ENCODE peak calls at places on chromosomes 11 and 22, in nine cellular contexts. One of them, this sample, is unnamed.

GRCh38 chr11:31474083-31474482 is 35.3 kb downstream of the IMMP1L start:
- DNase-seq in HFF-Myc: no peak
- DNase-seq in PC-3: no peak
- DNase-seq in transverse colon: no peak
- DNase-seq in nucleus accumbens: no peak
- DNase-seq in T-cell: no peak
- DNase-seq in KG1: no peak
- DNase-seq in HTR-8/SVneo: no peak
- DNase-seq in M059J: no peak
- DNase-seq in this sample: no peak

GRCh38 chr11:66743271-66743968 is 14.4 kb upstream of the SPTBN2 start:
- DNase-seq in HFF-Myc: no peak
- DNase-seq in PC-3: peak; percentile 99
- DNase-seq in transverse colon: peak; percentile 87
- DNase-seq in nucleus accumbens: no peak
- DNase-seq in T-cell: no peak
- DNase-seq in KG1: no peak
- DNase-seq in HTR-8/SVneo: no peak
- DNase-seq in M059J: no peak
- DNase-seq in this sample: no peak

GRCh38 chr11:125287467-125288232 is 123.1 kb downstream of the PKNOX2 start:
- DNase-seq in HFF-Myc: no peak
- DNase-seq in PC-3: no peak
- DNase-seq in transverse colon: no peak
- DNase-seq in nucleus accumbens: no peak
- DNase-seq in T-cell: no peak
- DNase-seq in KG1: no peak
- DNase-seq in HTR-8/SVneo: no peak
- DNase-seq in M059J: no peak
- DNase-seq in this sample: no peak

GRCh38 chr11:75583710-75584658 is 21.9 kb downstream of the SERPINH1 start:
- DNase-seq in HFF-Myc: no peak
- DNase-seq in PC-3: no peak
- DNase-seq in transverse colon: peak; percentile 45
- DNase-seq in nucleus accumbens: peak; percentile 59
- DNase-seq in T-cell: no peak
- DNase-seq in KG1: no peak
- DNase-seq in HTR-8/SVneo: peak; percentile 47
- DNase-seq in M059J: peak; percentile 43
- DNase-seq in this sample: no peak

GRCh38 chr22:22021160-22021750 is 38.7 kb upstream of the TOP3B start:
- DNase-seq in HFF-Myc: no peak
- DNase-seq in PC-3: peak; percentile 26
- DNase-seq in transverse colon: no peak
- DNase-seq in nucleus accumbens: no peak
- DNase-seq in T-cell: no peak
- DNase-seq in KG1: no peak
- DNase-seq in HTR-8/SVneo: no peak
- DNase-seq in M059J: peak; percentile 23
- DNase-seq in this sample: no peak

GRCh38 chr11:44767421-44767820 is 40.7 kb downstream of the TSPAN18 start:
- DNase-seq in HFF-Myc: no peak
- DNase-seq in PC-3: no peak
- DNase-seq in transverse colon: no peak
- DNase-seq in nucleus accumbens: no peak
- DNase-seq in T-cell: no peak
- DNase-seq in KG1: no peak
- DNase-seq in HTR-8/SVneo: no peak
- DNase-seq in M059J: peak; percentile 56
- DNase-seq in this sample: no peak

GRCh38 chr11:8870461-8871282 is 40.3 kb upstream of the AKIP1 start:
- DNase-seq in HFF-Myc: no peak
- DNase-seq in PC-3: peak; percentile 54
- DNase-seq in transverse colon: peak; percentile 81
- DNase-seq in nucleus accumbens: peak; percentile 27
- DNase-seq in T-cell: no peak
- DNase-seq in KG1: no peak
- DNase-seq in HTR-8/SVneo: peak; percentile 54
- DNase-seq in M059J: peak; percentile 77
- DNase-seq in this sample: no peak

GRCh38 chr11:69374110-69374981 is 80.4 kb downstream of the MYEOV start:
- DNase-seq in HFF-Myc: no peak
- DNase-seq in PC-3: no peak
- DNase-seq in transverse colon: peak; percentile 73
- DNase-seq in nucleus accumbens: no peak
- DNase-seq in T-cell: no peak
- DNase-seq in KG1: no peak
- DNase-seq in HTR-8/SVneo: no peak
- DNase-seq in M059J: no peak
- DNase-seq in this sample: no peak

GRCh38 chr11:8330896-8331295 is 67.2 kb upstream of the LMO1 start:
- DNase-seq in HFF-Myc: no peak
- DNase-seq in PC-3: no peak
- DNase-seq in transverse colon: no peak
- DNase-seq in nucleus accumbens: no peak
- DNase-seq in T-cell: no peak
- DNase-seq in KG1: no peak
- DNase-seq in HTR-8/SVneo: no peak
- DNase-seq in M059J: no peak
- DNase-seq in this sample: no peak

This sample was measured in HS-5.